ENCODE peak calls at places on chromosomes 11 and 22, in seven cellular contexts. One of them, this sample, is unnamed.

GRCh38 chr11:57460017-57460755 is at the start of gene RTN4RL2:
- DNase-seq in fibroblast of lung: peak; percentile 34
- DNase-seq in IMR-90: peak; percentile 45
- DNase-seq in neural progenitor cell: peak; percentile 91
- DNase-seq in astrocyte: peak; percentile 11
- DNase-seq in mammary epithelial cell: peak; percentile 32
- DNase-seq in PC-3: peak; percentile 72
- DNase-seq in this sample: peak; percentile 57

GRCh38 chr11:45847908-45848316 is 637 bp downstream of the CRY2 start:
- DNase-seq in PC-3: peak; percentile 35
- DNase-seq in fibroblast of lung: peak; percentile 75
- DNase-seq in IMR-90: peak; percentile 64
- DNase-seq in neural progenitor cell: peak; percentile 71
- DNase-seq in astrocyte: peak; percentile 63
- DNase-seq in mammary epithelial cell: peak; percentile 46
- DNase-seq in this sample: peak; percentile 80

GRCh38 chr11:92810423-92810822 is 159.0 kb upstream of the MTNR1B start:
- DNase-seq in astrocyte: no peak
- DNase-seq in IMR-90: no peak
- DNase-seq in fibroblast of lung: no peak
- DNase-seq in PC-3: no peak
- DNase-seq in neural progenitor cell: no peak
- DNase-seq in mammary epithelial cell: no peak
- DNase-seq in this sample: no peak

GRCh38 chr11:3205261-3206127 is 13.1 kb downstream of the MRGPRG start:
- DNase-seq in astrocyte: peak; percentile 38
- DNase-seq in fibroblast of lung: peak; percentile 48
- DNase-seq in mammary epithelial cell: no peak
- DNase-seq in IMR-90: no peak
- DNase-seq in neural progenitor cell: no peak
- DNase-seq in PC-3: no peak
- DNase-seq in this sample: no peak

GRCh38 chr11:26943636-26944035 is 50.3 kb upstream of the FIBIN start:
- DNase-seq in PC-3: no peak
- DNase-seq in IMR-90: no peak
- DNase-seq in mammary epithelial cell: no peak
- DNase-seq in neural progenitor cell: peak; percentile 40
- DNase-seq in fibroblast of lung: no peak
- DNase-seq in astrocyte: no peak
- DNase-seq in this sample: peak; percentile 59

GRCh38 chr11:109121173-109121938 is 300.6 kb upstream of the C11orf87 start:
- DNase-seq in fibroblast of lung: no peak
- DNase-seq in mammary epithelial cell: no peak
- DNase-seq in astrocyte: no peak
- DNase-seq in IMR-90: no peak
- DNase-seq in PC-3: no peak
- DNase-seq in neural progenitor cell: no peak
- DNase-seq in this sample: no peak

GRCh38 chr11:71372693-71373657 is 75.2 kb downstream of the DHCR7 start:
- DNase-seq in mammary epithelial cell: peak; percentile 17
- DNase-seq in PC-3: peak; percentile 61
- DNase-seq in fibroblast of lung: peak; percentile 19
- DNase-seq in IMR-90: peak; percentile 50
- DNase-seq in neural progenitor cell: peak; percentile 42
- DNase-seq in astrocyte: no peak
- DNase-seq in this sample: peak; percentile 56

GRCh38 chr11:27910186-27910941 is 197.6 kb downstream of the KIF18A start:
- DNase-seq in neural progenitor cell: no peak
- DNase-seq in mammary epithelial cell: peak; percentile 76
- DNase-seq in IMR-90: peak; percentile 84
- DNase-seq in astrocyte: peak; percentile 72
- DNase-seq in fibroblast of lung: peak; percentile 84
- DNase-seq in PC-3: peak; percentile 85
- DNase-seq in this sample: peak; percentile 19

GRCh38 chr11:126153999-126154398 is 57.5 kb downstream of the RPUSD4 start:
- DNase-seq in mammary epithelial cell: no peak
- DNase-seq in fibroblast of lung: peak; percentile 83
- DNase-seq in PC-3: peak; percentile 46
- DNase-seq in neural progenitor cell: peak; percentile 82
- DNase-seq in IMR-90: peak; percentile 92
- DNase-seq in astrocyte: peak; percentile 79
- DNase-seq in this sample: peak; percentile 56

GRCh38 chr22:37690407-37690806 is 4.3 kb downstream of the NOL12 start:
- DNase-seq in neural progenitor cell: no peak
- DNase-seq in PC-3: no peak
- DNase-seq in mammary epithelial cell: peak; percentile 36
- DNase-seq in fibroblast of lung: no peak
- DNase-seq in IMR-90: no peak
- DNase-seq in astrocyte: no peak
- DNase-seq in this sample: no peak

GRCh38 chr22:48722661-48723060 is 1105.0 kb downstream of the BRD1 start:
- DNase-seq in neural progenitor cell: no peak
- DNase-seq in IMR-90: no peak
- DNase-seq in astrocyte: no peak
- DNase-seq in mammary epithelial cell: no peak
- DNase-seq in fibroblast of lung: no peak
- DNase-seq in PC-3: no peak
- DNase-seq in this sample: no peak

GRCh38 chr11:18726040-18726439 is at the start of gene IGSF22:
- DNase-seq in fibroblast of lung: no peak
- DNase-seq in astrocyte: no peak
- DNase-seq in mammary epithelial cell: no peak
- DNase-seq in PC-3: no peak
- DNase-seq in neural progenitor cell: peak; percentile 67
- DNase-seq in IMR-90: no peak
- DNase-seq in this sample: no peak

DNA sequence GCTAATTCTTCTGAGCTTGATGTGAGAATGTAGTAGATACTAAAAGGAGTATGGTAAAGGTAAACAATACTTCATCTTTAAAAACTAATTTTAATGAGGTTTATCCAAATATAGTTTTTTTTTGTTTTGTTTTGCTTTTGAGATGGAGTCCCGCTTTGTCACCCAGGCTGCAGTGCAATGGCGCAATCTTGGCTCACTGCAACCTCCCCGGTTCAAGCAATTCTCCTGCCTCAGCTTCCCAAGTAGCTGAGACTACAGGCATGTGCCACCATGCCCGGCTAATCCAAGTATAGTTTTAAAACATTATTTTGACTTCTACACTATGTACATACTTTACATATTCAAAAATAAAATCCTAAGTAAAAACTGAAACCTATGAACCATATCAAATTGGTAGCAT is 4.1 kb downstream of the ZBTB44 start:
- DNase-seq in mammary epithelial cell: no peak
- DNase-seq in IMR-90: no peak
- DNase-seq in neural progenitor cell: no peak
- DNase-seq in fibroblast of lung: no peak
- DNase-seq in astrocyte: no peak
- DNase-seq in PC-3: no peak
- DNase-seq in this sample: no peak
- H3K9ac ChIP-seq in mammary epithelial cell: no peak overlapping the region
- H3K9ac ChIP-seq in IMR-90: no peak overlapping the region
- H3K9ac ChIP-seq in neural progenitor cell: no peak overlapping the region
- H3K9ac ChIP-seq in fibroblast of lung: no peak overlapping the region
- H3K9ac ChIP-seq in astrocyte: no peak overlapping the region
- H3K9ac ChIP-seq in PC-3: no peak overlapping the region
- H3K9ac ChIP-seq in this sample: no peak overlapping the region

GRCh38 chr11:75326439-75326810 is 25.0 kb downstream of the ARRB1 start:
- DNase-seq in fibroblast of lung: no peak
- DNase-seq in astrocyte: no peak
- DNase-seq in mammary epithelial cell: no peak
- DNase-seq in PC-3: no peak
- DNase-seq in neural progenitor cell: no peak
- DNase-seq in IMR-90: no peak
- DNase-seq in this sample: no peak
- H3K4me1 ChIP-seq in fibroblast of lung: peaks cover 25% of the 10 kb centered on the region
- H3K4me1 ChIP-seq in astrocyte: peaks cover 24% of the 10 kb centered on the region
- H3K4me1 ChIP-seq in mammary epithelial cell: peaks cover 25% of the 10 kb centered on the region
- H3K4me1 ChIP-seq in PC-3: peaks cover 30% of the 10 kb centered on the region
- H3K4me1 ChIP-seq in neural progenitor cell: peaks cover 11% of the 10 kb centered on the region
- H3K4me1 ChIP-seq in IMR-90: peaks cover 29% of the 10 kb centered on the region
- H3K4me1 ChIP-seq in this sample: peaks cover 18% of the 10 kb centered on the region

GRCh38 chr22:17774928-17775675 is 833 bp upstream of the BID start:
- DNase-seq in neural progenitor cell: peak; percentile 30
- DNase-seq in astrocyte: no peak
- DNase-seq in PC-3: no peak
- DNase-seq in IMR-90: no peak
- DNase-seq in mammary epithelial cell: no peak
- DNase-seq in fibroblast of lung: no peak
- DNase-seq in this sample: no peak
- H3K9ac ChIP-seq in neural progenitor cell: no peak overlapping the region
- H3K9ac ChIP-seq in astrocyte: no peak overlapping the region
- H3K9ac ChIP-seq in PC-3: no peak overlapping the region
- H3K9ac ChIP-seq in IMR-90: no peak overlapping the region
- H3K9ac ChIP-seq in mammary epithelial cell: no peak overlapping the region
- H3K9ac ChIP-seq in fibroblast of lung: no peak overlapping the region
- H3K9ac ChIP-seq in this sample: peak overlapping the region; percentile 69

DNA sequence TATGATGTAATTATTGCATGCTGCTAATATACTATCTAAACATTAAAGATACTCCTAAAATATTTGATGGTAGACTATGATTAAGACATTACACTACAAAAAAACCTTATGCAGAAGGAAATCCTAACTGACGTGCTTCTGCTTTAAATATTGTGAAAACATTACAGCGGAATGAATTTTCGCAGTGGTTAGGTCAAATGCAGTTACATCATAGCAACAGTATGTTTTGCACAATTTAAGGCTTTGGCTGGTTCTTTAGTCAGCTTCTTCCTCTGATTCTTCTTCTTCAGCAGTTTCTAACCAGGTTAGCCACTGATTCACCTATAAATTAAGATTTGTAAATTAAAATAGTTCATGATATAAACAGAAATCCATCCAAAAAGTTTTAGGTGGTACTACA is 11.2 kb downstream of the EIF4G2 start:
- DNase-seq in fibroblast of lung: no peak
- DNase-seq in PC-3: no peak
- DNase-seq in IMR-90: no peak
- DNase-seq in neural progenitor cell: no peak
- DNase-seq in mammary epithelial cell: no peak
- DNase-seq in astrocyte: no peak
- DNase-seq in this sample: no peak
- H3K4me1 ChIP-seq in fibroblast of lung: no peaks in the 10 kb centered on the region
- H3K4me1 ChIP-seq in PC-3: peaks cover 16% of the 10 kb centered on the region
- H3K4me1 ChIP-seq in IMR-90: no peaks in the 10 kb centered on the region
- H3K4me1 ChIP-seq in neural progenitor cell: no peaks in the 10 kb centered on the region
- H3K4me1 ChIP-seq in mammary epithelial cell: peaks cover 3% of the 10 kb centered on the region
- H3K4me1 ChIP-seq in astrocyte: no peaks in the 10 kb centered on the region
- H3K4me1 ChIP-seq in this sample: peaks cover 16% of the 10 kb centered on the region